ENCODE peak calls at places on chromosome 14, in six cellular contexts. One of them, this sample, is unnamed.

GRCh38 chr14:21102472-21103164 is 1.8 kb downstream of the TMEM253 start:
- DNase-seq in NCI-H1436: no peak
- DNase-seq in stimulated activated CD8-positive, alpha-beta memory T cell treated with anti-CD3 and anti-CD28 coated beads, Interleukin-15, amount 100 ng/mL, for 24 hours: no peak
- DNase-seq in left lung: no peak
- DNase-seq in iPS DF 6.9: no peak
- DNase-seq in T-helper 1 cell: no peak
- DNase-seq in this sample: peak

GRCh38 chr14:72699852-72700257 is 194.0 kb downstream of the DPF3 start:
- DNase-seq in NCI-H1436: no peak
- DNase-seq in stimulated activated CD8-positive, alpha-beta memory T cell treated with anti-CD3 and anti-CD28 coated beads, Interleukin-15, amount 100 ng/mL, for 24 hours: no peak
- DNase-seq in left lung: peak
- DNase-seq in iPS DF 6.9: no peak
- DNase-seq in T-helper 1 cell: no peak
- DNase-seq in this sample: no peak

GRCh38 chr14:44895716-44896115 is 66.0 kb downstream of the KLHL28 start:
- DNase-seq in NCI-H1436: no peak
- DNase-seq in stimulated activated CD8-positive, alpha-beta memory T cell treated with anti-CD3 and anti-CD28 coated beads, Interleukin-15, amount 100 ng/mL, for 24 hours: no peak
- DNase-seq in left lung: no peak
- DNase-seq in iPS DF 6.9: no peak
- DNase-seq in T-helper 1 cell: no peak
- DNase-seq in this sample: no peak

GRCh38 chr14:22981090-22982012 is 1.0 kb downstream of the AJUBA start:
- DNase-seq in NCI-H1436: no peak
- DNase-seq in stimulated activated CD8-positive, alpha-beta memory T cell treated with anti-CD3 and anti-CD28 coated beads, Interleukin-15, amount 100 ng/mL, for 24 hours: no peak
- DNase-seq in left lung: no peak
- DNase-seq in iPS DF 6.9: no peak
- DNase-seq in T-helper 1 cell: no peak
- DNase-seq in this sample: peak

GRCh38 chr14:101065696-101066694 is 162.5 kb upstream of the RTL1 start:
- DNase-seq in NCI-H1436: no peak
- DNase-seq in stimulated activated CD8-positive, alpha-beta memory T cell treated with anti-CD3 and anti-CD28 coated beads, Interleukin-15, amount 100 ng/mL, for 24 hours: no peak
- DNase-seq in left lung: peak
- DNase-seq in iPS DF 6.9: no peak
- DNase-seq in T-helper 1 cell: no peak
- DNase-seq in this sample: peak

GRCh38 chr14:60094306-60094897 is 2.7 kb downstream of the PCNX4 start:
- DNase-seq in NCI-H1436: no peak
- DNase-seq in stimulated activated CD8-positive, alpha-beta memory T cell treated with anti-CD3 and anti-CD28 coated beads, Interleukin-15, amount 100 ng/mL, for 24 hours: no peak
- DNase-seq in left lung: no peak
- DNase-seq in iPS DF 6.9: no peak
- DNase-seq in T-helper 1 cell: no peak
- DNase-seq in this sample: no peak

GRCh38 chr14:102824832-102825231 is 47.6 kb downstream of the TRAF3 start:
- DNase-seq in NCI-H1436: no peak
- DNase-seq in stimulated activated CD8-positive, alpha-beta memory T cell treated with anti-CD3 and anti-CD28 coated beads, Interleukin-15, amount 100 ng/mL, for 24 hours: no peak
- DNase-seq in left lung: no peak
- DNase-seq in iPS DF 6.9: no peak
- DNase-seq in T-helper 1 cell: no peak
- DNase-seq in this sample: no peak

GRCh38 chr14:75229923-75230792 is 48.5 kb upstream of the FOS start:
- DNase-seq in NCI-H1436: peak
- DNase-seq in stimulated activated CD8-positive, alpha-beta memory T cell treated with anti-CD3 and anti-CD28 coated beads, Interleukin-15, amount 100 ng/mL, for 24 hours: no peak
- DNase-seq in left lung: no peak
- DNase-seq in iPS DF 6.9: no peak
- DNase-seq in T-helper 1 cell: peak
- DNase-seq in this sample: no peak

GRCh38 chr14:32370720-32371119 is 41.6 kb downstream of the AKAP6 start:
- DNase-seq in NCI-H1436: no peak
- DNase-seq in stimulated activated CD8-positive, alpha-beta memory T cell treated with anti-CD3 and anti-CD28 coated beads, Interleukin-15, amount 100 ng/mL, for 24 hours: no peak
- DNase-seq in left lung: no peak
- DNase-seq in iPS DF 6.9: no peak
- DNase-seq in T-helper 1 cell: no peak
- DNase-seq in this sample: no peak

GRCh38 chr14:28161040-28161439 is 605.5 kb upstream of the FOXG1 start:
- DNase-seq in NCI-H1436: no peak
- DNase-seq in stimulated activated CD8-positive, alpha-beta memory T cell treated with anti-CD3 and anti-CD28 coated beads, Interleukin-15, amount 100 ng/mL, for 24 hours: no peak
- DNase-seq in left lung: no peak
- DNase-seq in iPS DF 6.9: no peak
- DNase-seq in T-helper 1 cell: no peak
- DNase-seq in this sample: no peak

GRCh38 chr14:94728950-94729349 is 41.0 kb downstream of the GSC start:
- DNase-seq in NCI-H1436: no peak
- DNase-seq in stimulated activated CD8-positive, alpha-beta memory T cell treated with anti-CD3 and anti-CD28 coated beads, Interleukin-15, amount 100 ng/mL, for 24 hours: no peak
- DNase-seq in left lung: no peak
- DNase-seq in iPS DF 6.9: no peak
- DNase-seq in T-helper 1 cell: no peak
- DNase-seq in this sample: no peak

GRCh38 chr14:22390824-22391461 is 198.1 kb downstream of the DAD1 start:
- DNase-seq in NCI-H1436: no peak
- DNase-seq in stimulated activated CD8-positive, alpha-beta memory T cell treated with anti-CD3 and anti-CD28 coated beads, Interleukin-15, amount 100 ng/mL, for 24 hours: no peak
- DNase-seq in left lung: no peak
- DNase-seq in iPS DF 6.9: no peak
- DNase-seq in T-helper 1 cell: no peak
- DNase-seq in this sample: no peak

GRCh38 chr14:99261916-99262787 is 9.8 kb downstream of the BCL11B start:
- DNase-seq in NCI-H1436: no peak
- DNase-seq in stimulated activated CD8-positive, alpha-beta memory T cell treated with anti-CD3 and anti-CD28 coated beads, Interleukin-15, amount 100 ng/mL, for 24 hours: no peak
- DNase-seq in left lung: no peak
- DNase-seq in iPS DF 6.9: no peak
- DNase-seq in T-helper 1 cell: peak
- DNase-seq in this sample: no peak

GRCh38 chr14:74524076-74524812 is 30.7 kb downstream of the ISCA2 start:
- DNase-seq in NCI-H1436: no peak
- DNase-seq in stimulated activated CD8-positive, alpha-beta memory T cell treated with anti-CD3 and anti-CD28 coated beads, Interleukin-15, amount 100 ng/mL, for 24 hours: no peak
- DNase-seq in left lung: no peak
- DNase-seq in iPS DF 6.9: no peak
- DNase-seq in T-helper 1 cell: no peak
- DNase-seq in this sample: no peak

This sample was measured in WTC11.